ENCODE peak calls at places on chromosomes 1 and 21, in ten cellular contexts. Y, O, D, H, P, W, Q, R, C and B are unnamed samples.

GRCh38 chr21:18144341-18144740 is 100.3 kb upstream of the CHODL start:
- DNase-seq in O (no peak), Q (no peak), W (no peak), D (no peak), R (no peak), P (no peak), H (no peak), C (no peak), Y (no peak), B (no peak)

GRCh38 chr1:119893827-119894700 is 2.3 kb downstream of the ADAM30 start:
- DNase-seq in D (no peak), P (no peak), R (no peak), Q (no peak), H (no peak), Y (no peak), C (no peak), W (no peak), O (no peak), B (no peak)

GRCh38 chr21:45405819-45406762 is 1.1 kb downstream of the COL18A1 start:
- DNase-seq in O (no peak), P (no peak), H (no peak), Y (no peak), Q (peak), D (peak), W (no peak), C (peak), R (no peak), B (no peak)

GRCh38 chr1:10943991-10944730 is 68.3 kb upstream of the TARDBP start:
- DNase-seq in D (peak), Y (no peak), W (peak), Q (peak), C (peak), H (no peak), P (no peak), R (no peak), O (no peak), B (peak)

GRCh38 chr21:39687069-39687468 is 57.9 kb upstream of the IGSF5 start:
- DNase-seq in W (no peak), C (no peak), P (no peak), H (no peak), D (no peak), R (no peak), Q (no peak), O (no peak), Y (no peak), B (no peak)

GRCh38 chr21:42579456-42580075 is 65.9 kb downstream of the SLC37A1 start:
- DNase-seq in O (no peak), Y (no peak), H (no peak), C (no peak), R (no peak), P (no peak), Q (no peak), W (no peak), D (no peak), B (no peak)

GRCh38 chr1:12480748-12481362 is 137.2 kb downstream of the DHRS3 start:
- DNase-seq in W (peak), P (no peak), O (peak), C (no peak), H (no peak), R (no peak), Q (peak), Y (no peak), D (peak), B (no peak)

GRCh38 chr1:81126989-81127571 is 673.7 kb upstream of the ADGRL2 start:
- DNase-seq in Y (no peak), O (no peak), Q (peak), R (no peak), P (no peak), C (peak), D (no peak), H (no peak), W (peak), B (no peak)

GRCh38 chr1:2255420-2256369 is 27.6 kb downstream of the SKI start:
- DNase-seq in W (peak), H (peak), R (peak), O (no peak), C (no peak), Y (peak), D (peak), Q (peak), P (no peak), B (no peak)

GRCh38 chr1:19712928-19713327 is 48.3 kb downstream of the HTR6 start:
- DNase-seq in W (no peak), Q (no peak), O (no peak), C (no peak), P (no peak), H (no peak), D (no peak), Y (no peak), R (no peak), B (no peak)

GRCh38 chr1:74673351-74674111 is at the start of gene ERICH3:
- DNase-seq in C (peak), D (peak), Y (no peak), P (no peak), H (no peak), W (no peak), O (no peak), Q (no peak), R (no peak), B (no peak)

GRCh38 chr1:18284750-18285532 is 177.3 kb downstream of the IGSF21 start:
- DNase-seq in Y (no peak), P (no peak), C (peak), D (no peak), R (no peak), H (no peak), O (no peak), Q (no peak), W (no peak), B (no peak)

GRCh38 chr1:2630498-2631135 is 2.2 kb downstream of the MMEL1 start:
- DNase-seq in D (no peak), W (no peak), O (no peak), Q (no peak), P (no peak), H (no peak), Y (no peak), R (no peak), C (no peak), B (no peak)

GRCh38 chr1:229046251-229046853 is 224.6 kb upstream of the RAB4A start:
- DNase-seq in O (no peak), W (no peak), H (no peak), Y (no peak), R (no peak), D (no peak), Q (no peak), C (no peak), P (no peak), B (no peak)

GRCh38 chr1:161185282-161185682 is 8.0 kb upstream of the B4GALT3 start:
- DNase-seq in P (no peak), C (peak), Q (peak), H (peak), W (no peak), O (peak), R (peak), Y (peak), D (no peak), B (peak)

GRCh38 chr1:153869486-153869885 is 53.3 kb downstream of the GATAD2B start:
- DNase-seq in H (no peak), Q (no peak), O (no peak), D (no peak), P (no peak), C (no peak), R (no peak), W (no peak), Y (no peak), B (no peak)

GRCh38 chr1:221724931-221725605 is 16.8 kb downstream of the DUSP10 start:
- DNase-seq in D (peak), P (no peak), Y (no peak), Q (peak), O (no peak), H (no peak), W (no peak), R (no peak), C (no peak), B (no peak)

GRCh38 chr1:152961201-152961891 is 9.1 kb upstream of the SPRR4 start:
- DNase-seq in W (no peak), C (no peak), P (no peak), Y (no peak), D (no peak), O (no peak), Q (no peak), R (no peak), H (no peak), B (no peak)

GRCh38 chr1:78651247-78651646 is 1.6 kb downstream of the IFI44 start:
- DNase-seq in Q (peak), W (no peak), C (no peak), D (no peak), Y (peak), R (no peak), O (no peak), H (no peak), P (no peak), B (no peak)